ENCODE peak calls at places on chromosomes 3 and 15, in five cellular contexts. M is tibial artery, F is hepatocyte, N is endodermal cell, S is neural progenitor cell. W is an unnamed sample.

GRCh38 chr3:135905058-135905724 is 60.3 kb upstream of the PPP2R3A start:
- DNase-seq in S (peak), N (no peak), F (no peak), M (no peak), W (no peak)

GRCh38 chr3:54928056-54928770 is at the start of gene LRTM1:
- DNase-seq in S (peak), M (no peak), N (no peak), F (no peak), W (peak)

GRCh38 chr15:59689626-59690236 is 611 bp upstream of the BNIP2 start:
- DNase-seq in M (peak), S (peak), N (peak), F (peak), W (peak)

GRCh38 chr3:97821810-97822775 is at the start of gene CRYBG3:
- DNase-seq in F (peak), M (peak), S (peak), N (peak), W (peak)

GRCh38 chr3:195802261-195802701 is 9.4 kb downstream of the MUC4 start:
- DNase-seq in F (no peak), M (peak), N (peak), S (no peak), W (no peak)

GRCh38 chr15:70596354-70597055 is 166.9 kb downstream of the UACA start:
- DNase-seq in F (peak), M (no peak), S (no peak), N (peak), W (no peak)

GRCh38 chr15:88166330-88166993 is 90.1 kb downstream of the NTRK3 start:
- DNase-seq in F (peak), N (peak), S (peak), M (no peak), W (no peak)

GRCh38 chr3:129611812-129612349 is 5.4 kb upstream of the PLXND1 start:
- DNase-seq in M (no peak), F (no peak), N (peak), S (peak), W (no peak)

GRCh38 chr15:68042156-68042854 is 11.8 kb upstream of the PIAS1 start:
- DNase-seq in N (no peak), S (no peak), M (no peak), F (no peak), W (no peak)

GRCh38 chr15:75167588-75168076 is 34.0 kb upstream of the C15orf39 start:
- DNase-seq in S (no peak), N (no peak), M (no peak), F (no peak), W (peak)

GRCh38 chr15:89399390-89400120 is 64.9 kb upstream of the POLG start:
- DNase-seq in S (peak), F (peak), N (peak), M (no peak), W (peak)

GRCh38 chr15:71194286-71194685 is 79.0 kb downstream of the THSD4 start:
- DNase-seq in S (no peak), F (no peak), N (no peak), M (no peak), W (no peak)

GRCh38 chr15:41558400-41559238 is at the start of gene TYRO3:
- DNase-seq in F (peak), M (peak), N (peak), S (peak), W (peak)

GRCh38 chr3:62659660-62660059 is 215.6 kb downstream of the CADPS start:
- DNase-seq in N (peak), M (no peak), F (no peak), S (no peak), W (no peak)

GRCh38 chr3:71206821-71207220 is 376.7 kb downstream of the FOXP1 start:
- DNase-seq in S (no peak), M (no peak), F (no peak), N (no peak), W (no peak)

GRCh38 chr3:150240891-150241290 is 167.2 kb upstream of the TSC22D2 start:
- DNase-seq in N (peak), M (no peak), S (no peak), F (peak), W (no peak)

DNA sequence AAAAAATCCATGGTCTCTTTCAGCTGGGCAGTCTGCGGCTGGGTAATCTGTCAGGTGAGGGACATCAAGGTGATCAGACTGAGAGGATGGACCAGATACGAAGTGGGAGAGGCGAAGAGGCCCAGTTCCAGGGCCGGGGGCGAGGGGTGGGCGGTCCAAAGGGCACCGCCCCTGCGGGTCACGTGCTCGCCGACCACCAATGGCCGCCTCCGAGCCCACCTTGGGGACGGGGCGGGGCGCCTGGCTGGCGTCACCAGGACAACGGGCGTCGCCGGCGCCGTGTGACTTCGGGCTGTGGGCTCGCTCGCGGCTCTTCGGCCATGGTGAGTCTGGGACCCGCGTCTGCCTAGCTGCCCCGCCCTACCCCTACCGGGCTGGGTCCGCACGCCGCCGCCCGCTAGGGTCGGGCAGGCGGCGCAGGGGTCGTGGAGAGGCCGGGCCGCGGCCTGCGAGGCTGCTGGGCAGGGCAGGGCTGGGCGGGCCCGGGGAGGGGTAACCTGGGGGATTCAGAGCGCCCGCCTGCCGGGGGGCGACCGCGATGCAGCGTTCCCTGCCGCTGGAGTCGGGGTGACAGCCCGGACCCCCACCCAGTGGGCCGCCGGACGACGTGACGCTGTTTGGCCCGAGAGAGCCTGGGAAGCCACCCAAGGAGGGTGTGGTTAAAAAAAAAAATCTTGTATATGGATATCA is at the start of gene FBXL2:
- DNase-seq in N (peak), M (peak), S (peak), F (peak), W (peak)
- H3K27ac ChIP-seq in N (no peak), M (peak), S (no peak), F (peak), W (peak)

GRCh38 chr3:193772389-193772788 is 179.4 kb downstream of the OPA1 start:
- DNase-seq in F (no peak), N (peak), M (no peak), S (peak), W (no peak)
- H3K4me3 ChIP-seq in F (no peak), N (no peak), M (no peak), S (no peak), W (no peak)

DNA sequence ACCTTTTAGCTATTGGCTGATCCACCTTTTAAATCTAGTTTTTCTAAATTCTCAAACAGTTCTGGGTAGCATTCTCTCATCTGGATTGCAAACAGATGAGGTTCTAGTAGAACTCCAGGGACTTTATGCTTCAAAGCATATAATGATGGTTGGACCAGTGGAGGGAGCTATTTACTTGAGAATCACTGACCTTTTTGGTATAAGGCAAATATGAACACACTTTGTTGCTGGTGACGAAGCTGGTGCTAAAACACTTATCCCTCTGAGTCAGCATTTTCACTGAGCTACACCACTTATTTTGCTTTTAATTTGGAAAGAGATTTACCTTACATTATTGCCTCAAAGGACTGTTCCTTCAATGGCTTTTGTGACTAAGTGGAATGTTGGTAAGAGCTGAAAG is 58.6 kb upstream of the SLITRK3 start:
- DNase-seq in S (peak), F (peak), M (no peak), N (no peak), W (peak)
- TF ChIP-seq CTCF in S (peak), F (peak), M (no peak), N (peak), W (peak)

GRCh38 chr3:52688266-52688665 is 2.4 kb downstream of the GNL3 start:
- DNase-seq in M (no peak), S (no peak), F (no peak), N (no peak), W (no peak)

GRCh38 chr3:52683611-52684010 is 2.1 kb downstream of the PBRM1 start:
- DNase-seq in S (no peak), F (no peak), N (no peak), M (peak), W (no peak)

GRCh38 chr3:52684184-52684583 is 1.5 kb downstream of the PBRM1 start:
- DNase-seq in M (no peak), S (no peak), F (no peak), N (no peak), W (no peak)

GRCh38 chr3:52685285-52685704 is 418 bp downstream of the PBRM1 start:
- DNase-seq in N (peak), F (peak), M (peak), S (peak), W (peak)

GRCh38 chr3:52685705-52686691 is at the start of the genes GNL3 and PBRM1:
- DNase-seq in N (peak), M (peak), F (peak), S (peak), W (peak)
- H3K27ac ChIP-seq in N (peak), M (peak), F (peak), S (peak), W (peak)

GRCh38 chr3:60909526-60909925 is 341.7 kb downstream of the FHIT start:
- DNase-seq in N (no peak), S (no peak), M (no peak), F (peak), W (no peak)

GRCh38 chr3:60913474-60913873 is 337.8 kb downstream of the FHIT start:
- DNase-seq in N (no peak), M (no peak), S (no peak), F (no peak), W (no peak)

GRCh38 chr3:60917136-60917535 is 334.1 kb downstream of the FHIT start:
- DNase-seq in S (no peak), F (no peak), M (no peak), N (no peak), W (peak)

GRCh38 chr3:60912876-60913275 is 338.4 kb downstream of the FHIT start:
- DNase-seq in N (no peak), S (no peak), M (no peak), F (no peak), W (no peak)

DNA sequence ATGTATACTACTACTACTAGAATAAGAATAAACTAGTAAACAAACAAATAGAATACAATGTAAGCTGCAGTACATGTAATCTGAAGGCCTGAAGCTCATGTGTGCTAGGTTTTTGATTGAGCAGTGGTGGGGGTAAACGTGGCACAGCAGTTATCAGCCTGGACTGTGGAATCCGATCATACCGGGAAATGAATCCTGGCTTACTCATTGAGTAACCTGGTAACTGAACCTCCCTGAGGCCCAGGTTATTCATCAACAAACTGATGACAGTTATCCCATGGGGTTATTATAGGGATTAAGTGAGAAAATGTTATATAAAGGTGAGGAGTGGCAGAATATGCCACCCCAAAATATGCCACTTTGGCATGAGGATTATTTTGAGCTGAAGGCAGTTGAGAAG is 339.1 kb downstream of the FHIT start:
- DNase-seq in S (no peak), F (no peak), M (no peak), N (no peak), W (no peak)
- H3K4me3 ChIP-seq in S (no peak), F (no peak), M (no peak), N (no peak), W (no peak)

DNA sequence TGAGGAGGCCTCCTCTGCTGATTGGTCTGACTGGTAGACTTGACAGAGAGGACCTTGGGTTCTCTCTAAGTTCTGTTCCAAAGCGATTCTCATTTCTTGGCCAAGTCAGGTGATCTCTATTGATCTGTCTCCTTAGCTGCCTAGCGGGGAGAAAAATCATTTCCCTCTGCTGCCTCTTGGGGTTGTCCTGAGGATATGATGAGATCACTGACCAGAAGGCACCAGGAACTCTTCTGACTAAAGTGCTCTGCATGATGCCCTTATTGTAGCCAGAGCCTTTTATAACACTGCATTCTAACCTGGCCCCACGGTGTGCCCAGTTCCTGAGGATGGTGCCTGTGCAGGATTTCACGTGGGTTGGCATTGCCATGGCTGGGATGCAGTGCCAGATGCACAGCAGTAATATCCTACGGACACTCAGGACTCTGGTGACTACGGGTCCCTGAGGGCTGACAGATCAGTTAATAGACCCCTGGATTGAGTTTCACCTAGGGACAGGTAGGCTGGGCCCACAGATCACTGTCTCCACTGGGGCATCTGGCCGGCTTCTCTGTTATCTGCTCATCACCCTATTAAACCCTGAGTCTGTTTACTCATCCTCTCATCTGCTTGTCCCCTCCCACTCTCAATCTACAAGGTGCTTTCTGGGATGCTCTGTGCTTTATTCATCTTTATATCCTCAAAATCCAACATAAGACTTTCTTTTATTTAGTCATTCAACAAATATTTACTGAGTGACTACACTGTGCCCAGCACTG is 3.9 kb upstream of the HEG1 start:
- DNase-seq in N (peak), S (no peak), M (no peak), F (no peak), W (peak)
- TF ChIP-seq CTCF in N (peak), S (no peak), M (no peak), F (no peak), W (peak)

GRCh38 chr3:96813134-96813819 is 1.1 kb upstream of the EPHA6 start:
- DNase-seq in M (peak), N (peak), S (peak), F (peak), W (peak)
- H3K27ac ChIP-seq in M (peak), N (no peak), S (no peak), F (peak), W (no peak)

GRCh38 chr3:197908957-197909701 is 40.9 kb upstream of the RPL35A start:
- DNase-seq in F (no peak), S (no peak), M (no peak), N (no peak), W (no peak)

GRCh38 chr3:197906850-197907187 is 43.2 kb upstream of the RPL35A start:
- DNase-seq in N (no peak), S (no peak), F (no peak), M (no peak), W (no peak)

GRCh38 chr3:197907196-197907595 is 42.8 kb upstream of the RPL35A start:
- DNase-seq in M (no peak), S (no peak), F (no peak), N (no peak), W (no peak)

GRCh38 chr3:197901626-197902025 is 48.4 kb upstream of the RPL35A start:
- DNase-seq in S (no peak), N (no peak), F (no peak), M (no peak), W (no peak)

DNA sequence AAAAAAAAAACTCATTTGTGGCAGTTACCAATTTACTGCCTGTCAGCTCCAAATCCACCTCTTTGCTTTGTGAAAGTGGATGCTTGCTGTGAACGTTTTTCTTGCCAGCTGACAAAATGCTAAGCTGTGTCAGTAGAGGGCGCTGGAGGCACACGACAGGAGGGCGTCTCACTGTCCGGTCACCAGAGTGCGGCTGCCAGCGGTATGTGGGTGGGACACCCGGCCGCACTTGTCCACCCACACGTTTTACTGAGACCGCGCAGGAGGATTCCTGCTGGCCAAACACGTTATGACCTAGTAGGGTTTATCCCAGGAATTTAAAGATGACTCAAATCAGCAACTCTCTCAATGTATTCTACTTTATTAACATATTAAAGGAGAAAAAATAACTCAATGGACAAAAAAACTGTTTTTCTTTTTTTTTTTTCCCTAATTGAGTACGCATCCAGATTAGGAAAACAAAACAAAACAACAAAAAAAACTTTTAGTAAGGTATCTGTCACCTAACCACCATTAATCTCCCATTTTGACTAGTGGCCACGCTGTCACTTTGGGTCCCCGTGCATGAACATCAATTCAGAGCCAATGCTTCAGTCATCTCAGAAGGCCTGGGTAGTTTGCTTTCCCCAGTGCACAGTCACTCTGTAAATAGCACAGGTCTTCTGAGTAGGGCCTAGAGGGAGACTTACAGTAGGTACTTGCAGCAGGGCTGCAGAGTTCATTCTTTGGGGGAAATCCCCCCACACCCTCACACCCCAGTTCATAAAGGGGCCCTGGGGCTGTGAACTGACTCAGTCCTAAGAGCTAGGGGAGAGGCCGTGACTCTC is 43.8 kb upstream of the RPL35A start:
- DNase-seq in M (peak), S (peak), F (peak), N (peak), W (peak)
- H3K4me3 ChIP-seq in M (no peak), S (no peak), F (no peak), N (no peak), W (no peak)

GRCh38 chr3:14177580-14178246 is 688 bp downstream of the XPC start:
- DNase-seq in S (no peak), N (no peak), F (no peak), M (no peak), W (no peak)
- TF ChIP-seq CTCF in S (no peak), N (no peak), F (no peak), M (no peak), W (no peak)

GRCh38 chr3:43978708-43979107 is 263.0 kb upstream of the TOPAZ1 start:
- DNase-seq in F (no peak), S (no peak), N (no peak), M (no peak), W (no peak)
- H3K27ac ChIP-seq in F (no peak), S (no peak), N (no peak), M (no peak), W (no peak)

W was measured in WERI-Rb-1.